ENCODE peak calls at places on chromosomes 2 and 18, in eight cellular contexts. F is nephron progenitor cell, E is choroid plexus epithelial cell, B is trophoblast cell, Y is epithelial cell of prostate, L is fibroblast of lung, V is HL-60, S is retinal pigment epithelial cell. C is an unnamed sample.

GRCh38 chr18:2070636-2071035 is 500.7 kb downstream of the METTL4 start:
- DNase-seq in F (no peak), E (no peak), B (no peak), Y (no peak), L (no peak), V (no peak), S (no peak), C (no peak)

GRCh38 chr2:112724611-112725525 is 4.0 kb downstream of the NT5DC4 start:
- DNase-seq in F (no peak), E (peak; percentile 26), B (no peak), Y (no peak), L (no peak), V (no peak), S (no peak), C (peak; percentile 33)

GRCh38 chr2:74181739-74182138 is 3.1 kb upstream of the MOB1A start:
- DNase-seq in F (no peak), E (no peak), B (no peak), Y (no peak), L (no peak), V (peak; percentile 84), S (no peak), C (peak; percentile 76)

GRCh38 chr2:59181347-59181746 is 940.2 kb upstream of the FANCL start:
- DNase-seq in F (no peak), E (no peak), B (no peak), Y (no peak), L (no peak), V (no peak), S (no peak), C (no peak)

GRCh38 chr2:111667542-111668273 is 216.3 kb downstream of the ANAPC1 start:
- DNase-seq in F (no peak), E (peak; percentile 87), B (peak; percentile 29), Y (no peak), L (peak; percentile 88), V (no peak), S (peak; percentile 40), C (no peak)

GRCh38 chr18:79542876-79543750 is 136.5 kb upstream of the CTDP1 start:
- DNase-seq in F (no peak), E (no peak), B (no peak), Y (no peak), L (no peak), V (no peak), S (peak; percentile 27), C (no peak)

GRCh38 chr18:55983433-55983832 is 395.4 kb upstream of the TCF4 start:
- DNase-seq in F (no peak), E (no peak), B (no peak), Y (no peak), L (no peak), V (no peak), S (no peak), C (no peak)

GRCh38 chr2:239157269-239157668 is 243.6 kb downstream of the HDAC4 start:
- DNase-seq in F (no peak), E (no peak), B (peak; percentile 6), Y (no peak), L (no peak), V (no peak), S (no peak), C (no peak)

GRCh38 chr2:162106146-162106551 is 32.1 kb upstream of the DPP4 start:
- DNase-seq in F (no peak), E (no peak), B (no peak), Y (no peak), L (peak; percentile 42), V (no peak), S (peak; percentile 44), C (no peak)

GRCh38 chr2:201129044-201129505 is 13.1 kb downstream of the CFLAR start:
- DNase-seq in F (no peak), E (peak; percentile 80), B (peak; percentile 58), Y (no peak), L (no peak), V (no peak), S (no peak), C (no peak)